ENCODE peak calls at places on chromosome 22, in seven cellular contexts. L, Q, W, U, A, S and P are unnamed samples.
A peak's percentile ranks its signal among the peaks of the same experiment; 100 is the strongest.

GRCh38 chr22:27408068-27408467 is 393.5 kb downstream of the MN1 start:
- DNase-seq in L (no peak), U (no peak), S (no peak), W (no peak), Q (no peak), A (no peak), P (no peak)

GRCh38 chr22:30305906-30306628 is 16.8 kb upstream of the CASTOR1 start:
- DNase-seq in A (no peak), W (no peak), Q (no peak), L (no peak), U (no peak), S (no peak), P (no peak)

GRCh38 chr22:29617922-29618629 is 14.6 kb downstream of the NF2 start:
- DNase-seq in U (peak; percentile 71), L (no peak), W (no peak), A (no peak), S (no peak), Q (no peak), P (no peak)

GRCh38 chr22:27801616-27802388 is at the start of gene MN1:
- DNase-seq in A (no peak), L (peak; percentile 89), S (no peak), W (no peak), Q (no peak), U (no peak), P (peak; percentile 36)

GRCh38 chr22:38947321-38948112 is 9.9 kb upstream of the APOBEC3A start:
- DNase-seq in W (no peak), L (no peak), Q (no peak), U (no peak), A (no peak), S (no peak), P (no peak)

GRCh38 chr22:50170453-50171318 is at the start of gene PANX2:
- DNase-seq in U (no peak), S (no peak), A (no peak), Q (no peak), L (peak; percentile 85), W (no peak), P (no peak)

GRCh38 chr22:39253427-39254070 is 8.8 kb upstream of the PDGFB start:
- DNase-seq in L (no peak), W (no peak), A (no peak), Q (peak; percentile 70), S (no peak), U (peak; percentile 73), P (no peak)

GRCh38 chr22:35921777-35922176 is 106.8 kb downstream of the RBFOX2 start:
- DNase-seq in S (no peak), A (peak; percentile 13), L (peak; percentile 49), W (peak; percentile 75), U (peak; percentile 76), Q (peak; percentile 39), P (no peak)

GRCh38 chr22:21766933-21767462 is 31.4 kb upstream of the YPEL1 start:
- DNase-seq in L (no peak), Q (no peak), U (no peak), W (no peak), A (no peak), S (no peak), P (no peak)

GRCh38 chr22:45709004-45709739 is 37.5 kb downstream of the ATXN10 start:
- DNase-seq in W (peak; percentile 59), Q (no peak), L (peak; percentile 51), U (no peak), A (no peak), S (no peak), P (no peak)

GRCh38 chr22:26845016-26845728 is 187.8 kb downstream of the MIAT start:
- DNase-seq in U (no peak), A (no peak), W (no peak), S (no peak), Q (no peak), L (no peak), P (no peak)

GRCh38 chr22:31957970-31958594 is 13.7 kb downstream of the YWHAH start:
- DNase-seq in A (no peak), S (no peak), U (no peak), W (no peak), L (no peak), Q (no peak), P (no peak)

GRCh38 chr22:48761546-48761945 is 1066.1 kb downstream of the BRD1 start:
- DNase-seq in W (no peak), S (no peak), Q (no peak), A (no peak), U (no peak), L (no peak), P (no peak)

GRCh38 chr22:38862375-38863329 is 9.4 kb downstream of the CBX6 start:
- DNase-seq in U (no peak), Q (no peak), W (no peak), A (no peak), L (peak; percentile 60), S (no peak), P (no peak)

GRCh38 chr22:28976588-28976987 is 85.0 kb downstream of the C22orf31 start:
- DNase-seq in L (no peak), A (no peak), Q (no peak), U (peak; percentile 56), S (no peak), W (no peak), P (no peak)

GRCh38 chr22:24207264-24208011 is 26.2 kb downstream of the SUSD2 start:
- DNase-seq in A (no peak), S (no peak), L (no peak), Q (no peak), W (no peak), U (no peak), P (no peak)
- TF ChIP-seq JUND in A (no peak), S (no peak), L (no peak), Q (no peak), W (no peak), U (no peak), P (no peak)

DNA sequence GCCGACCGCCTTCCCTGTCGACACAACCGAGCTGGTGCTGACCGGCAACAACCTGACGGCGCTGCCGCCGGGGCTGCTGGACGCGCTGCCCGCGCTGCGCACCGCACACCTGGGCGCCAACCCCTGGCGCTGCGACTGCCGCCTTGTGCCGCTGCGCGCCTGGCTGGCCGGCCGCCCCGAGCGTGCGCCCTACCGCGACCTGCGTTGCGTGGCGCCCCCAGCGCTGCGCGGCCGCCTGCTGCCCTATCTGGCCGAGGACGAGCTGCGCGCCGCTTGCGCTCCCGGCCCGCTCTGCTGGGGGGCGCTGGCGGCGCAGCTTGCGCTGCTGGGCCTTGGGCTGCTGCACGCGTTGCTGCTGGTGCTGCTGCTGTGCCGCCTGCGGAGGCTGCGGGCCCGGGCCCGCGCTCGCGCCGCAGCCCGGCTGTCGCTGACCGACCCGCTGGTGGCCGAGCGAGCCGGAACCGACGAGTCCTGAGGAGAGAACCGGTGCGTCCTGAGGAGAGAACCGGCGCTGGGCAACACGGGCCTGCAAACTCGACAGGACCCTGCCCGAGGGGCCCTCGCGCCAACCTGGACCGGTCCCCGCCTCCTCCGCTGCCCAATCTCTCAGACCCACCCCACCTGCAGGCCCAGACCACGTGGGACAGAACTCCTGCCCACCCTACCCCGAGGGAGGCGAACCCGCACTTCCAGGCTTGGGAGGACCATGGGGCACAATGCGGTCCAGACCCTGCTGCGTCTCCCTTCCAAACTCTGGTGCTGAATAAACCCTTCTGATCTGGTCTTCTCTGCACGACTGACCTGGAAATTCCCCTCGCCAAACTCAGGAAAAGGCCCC is 870 bp downstream of the GP1BB start:
- DNase-seq in A (no peak), Q (peak; percentile 94), S (no peak), L (no peak), W (peak; percentile 44), U (no peak), P (no peak)
- TF ChIP-seq JUND in A (no peak), Q (peak; percentile 63), S (no peak), L (no peak), W (no peak), U (no peak), P (no peak)

GRCh38 chr22:33923033-33923432 is 2.8 kb upstream of the LARGE1 start:
- DNase-seq in S (no peak), W (no peak), U (no peak), L (no peak), Q (no peak), A (no peak), P (no peak)

GRCh38 chr22:33923660-33924246 is 3.5 kb upstream of the LARGE1 start:
- DNase-seq in Q (peak; percentile 28), W (peak; percentile 67), L (peak; percentile 60), A (no peak), U (peak; percentile 27), S (no peak), P (peak; percentile 49)

GRCh38 chr22:33921576-33922181 is 1.4 kb upstream of the LARGE1 start:
- DNase-seq in L (peak; percentile 84), W (peak; percentile 29), S (no peak), U (no peak), Q (no peak), A (no peak), P (peak; percentile 15)

GRCh38 chr22:33920927-33921575 is 775 bp upstream of the LARGE1 start:
- DNase-seq in A (peak; percentile 43), U (peak; percentile 57), L (peak; percentile 96), Q (peak; percentile 88), S (peak; percentile 88), W (peak; percentile 86), P (peak; percentile 71)

GRCh38 chr22:33922268-33922667 is 2.0 kb upstream of the LARGE1 start:
- DNase-seq in W (peak; percentile 9), Q (no peak), A (no peak), L (no peak), U (no peak), S (no peak), P (no peak)
- TF ChIP-seq JUND in W (no peak), Q (no peak), A (no peak), L (no peak), U (no peak), S (no peak), P (no peak)

GRCh38 chr22:42991010-42991651 is 23.8 kb downstream of the PACSIN2 start:
- DNase-seq in L (no peak), S (no peak), U (no peak), W (no peak), Q (no peak), A (no peak), P (no peak)

GRCh38 chr22:42992092-42992491 is 22.9 kb downstream of the PACSIN2 start:
- DNase-seq in W (no peak), L (no peak), U (no peak), S (no peak), Q (no peak), A (no peak), P (no peak)

GRCh38 chr22:42992886-42993479 is 22.0 kb downstream of the PACSIN2 start:
- DNase-seq in L (no peak), W (no peak), A (no peak), Q (no peak), U (no peak), S (no peak), P (no peak)

GRCh38 chr22:42993651-42994275 is 21.2 kb downstream of the PACSIN2 start:
- DNase-seq in Q (no peak), W (peak; percentile 99), A (no peak), U (no peak), S (no peak), L (no peak), P (peak; percentile 91)

DNA sequence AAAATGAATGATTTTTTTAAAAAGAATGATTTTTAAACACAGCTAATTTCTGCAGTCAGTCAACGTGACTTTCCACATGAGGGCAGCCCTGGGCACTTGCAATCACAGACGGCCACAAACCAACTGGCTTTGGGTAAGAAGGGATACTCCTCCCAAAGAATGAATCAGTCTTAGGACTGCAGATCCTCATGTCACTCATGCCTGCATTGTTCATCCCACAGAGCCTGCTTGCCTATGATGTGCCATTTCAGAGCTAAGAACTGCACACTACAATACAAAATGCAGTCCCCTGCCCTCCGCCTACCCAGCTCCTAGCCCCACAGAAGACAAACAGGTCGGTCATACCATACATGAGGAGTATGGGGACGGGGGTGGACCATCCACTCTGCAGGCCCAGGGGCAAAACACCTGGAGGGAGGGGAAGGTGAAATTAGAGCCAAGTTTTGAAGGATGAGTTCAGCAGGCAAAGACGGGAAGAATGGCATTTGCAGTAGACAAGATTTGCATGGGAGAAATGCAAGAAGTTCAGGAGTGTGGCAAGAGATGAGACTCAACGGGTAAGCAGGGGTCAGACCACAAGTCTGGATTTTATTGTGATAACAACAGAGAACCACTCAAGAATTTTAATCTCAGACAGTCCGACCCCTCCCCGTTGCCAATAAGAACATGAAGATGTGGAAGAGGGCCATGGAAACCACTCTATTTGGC is 24.7 kb downstream of the PACSIN2 start:
- DNase-seq in L (no peak), U (no peak), Q (no peak), S (no peak), W (peak; percentile 45), A (no peak), P (peak; percentile 69)
- TF ChIP-seq JUND in L (no peak), U (no peak), Q (no peak), S (no peak), W (no peak), A (no peak), P (no peak)